ENCODE peak calls at places on chromosome 17, in nine cellular contexts. X, T, J, R, Z, P, N, W and C are unnamed samples.

GRCh38 chr17:48484850-48485249 is 46.0 kb downstream of the HOXB1 start:
- DNase-seq in X (no peak), T (no peak), J (no peak), R (no peak), Z (no peak), P (no peak), N (no peak), W (no peak), C (no peak)

GRCh38 chr17:74759941-74760340 is 11.5 kb downstream of the NHERF1 start:
- DNase-seq in X (no peak), T (no peak), J (peak), R (no peak), Z (no peak), P (no peak), N (no peak), W (no peak), C (no peak)

GRCh38 chr17:73613271-73613941 is 30.8 kb downstream of the SDK2 start:
- DNase-seq in X (no peak), T (no peak), J (no peak), R (no peak), Z (no peak), P (no peak), N (no peak), W (no peak), C (no peak)

GRCh38 chr17:73052923-73053322 is 39.6 kb downstream of the SLC39A11 start:
- DNase-seq in X (no peak), T (no peak), J (no peak), R (no peak), Z (no peak), P (no peak), N (no peak), W (no peak), C (no peak)

GRCh38 chr17:3980381-3980975 is 16.2 kb upstream of the ATP2A3 start:
- DNase-seq in X (no peak), T (no peak), J (no peak), R (no peak), Z (peak), P (no peak), N (no peak), W (no peak), C (no peak)

GRCh38 chr17:3959295-3959899 is 4.8 kb downstream of the ATP2A3 start:
- DNase-seq in X (no peak), T (no peak), J (peak), R (no peak), Z (no peak), P (no peak), N (no peak), W (no peak), C (no peak)

GRCh38 chr17:79991924-79992656 is 43.6 kb downstream of the TBC1D16 start:
- DNase-seq in X (peak), T (no peak), J (no peak), R (no peak), Z (peak), P (no peak), N (no peak), W (peak), C (no peak)

GRCh38 chr17:83192161-83192788 is 112.9 kb downstream of the METRNL start:
- DNase-seq in X (no peak), T (peak), J (peak), R (no peak), Z (peak), P (no peak), N (peak), W (peak), C (no peak)

GRCh38 chr17:17691468-17692263 is 10.4 kb downstream of the RAI1 start:
- DNase-seq in X (peak), T (no peak), J (peak), R (no peak), Z (no peak), P (peak), N (no peak), W (no peak), C (peak)

GRCh38 chr17:51660266-51660665 is 399.9 kb downstream of the UTP18 start:
- DNase-seq in X (no peak), T (no peak), J (no peak), R (no peak), Z (no peak), P (no peak), N (no peak), W (no peak), C (no peak)

GRCh38 chr17:75869282-75870141 is 8.9 kb downstream of the TRIM47 start:
- DNase-seq in X (peak), T (peak), J (no peak), R (no peak), Z (peak), P (no peak), N (no peak), W (no peak), C (no peak)

GRCh38 chr17:73725794-73726193 is 81.5 kb upstream of the SDK2 start:
- DNase-seq in X (no peak), T (no peak), J (no peak), R (no peak), Z (no peak), P (no peak), N (no peak), W (no peak), C (no peak)

GRCh38 chr17:51428668-51429486 is 168.5 kb downstream of the UTP18 start:
- DNase-seq in X (no peak), T (no peak), J (no peak), R (no peak), Z (no peak), P (no peak), N (no peak), W (no peak), C (no peak)

GRCh38 chr17:76720941-76721340 is 5.5 kb downstream of the JMJD6 start:
- DNase-seq in X (no peak), T (no peak), J (no peak), R (no peak), Z (no peak), P (no peak), N (no peak), W (no peak), C (no peak)

GRCh38 chr17:58513913-58514794 is at the start of gene MTMR4:
- DNase-seq in X (peak), T (peak), J (peak), R (peak), Z (peak), P (peak), N (no peak), W (peak), C (peak)

GRCh38 chr17:46917041-46917440 is 5.9 kb upstream of the GOSR2 start:
- DNase-seq in X (no peak), T (no peak), J (no peak), R (no peak), Z (no peak), P (no peak), N (no peak), W (no peak), C (no peak)

GRCh38 chr17:73770115-73770848 is 126.0 kb upstream of the SDK2 start:
- DNase-seq in X (peak), T (peak), J (peak), R (no peak), Z (peak), P (no peak), N (peak), W (peak), C (no peak)

GRCh38 chr17:846901-847777 is 65.0 kb downstream of the MRM3 start:
- DNase-seq in X (no peak), T (no peak), J (peak), R (no peak), Z (no peak), P (no peak), N (no peak), W (no peak), C (no peak)

GRCh38 chr17:77076046-77076882 is 64.5 kb upstream of the SEC14L1 start:
- DNase-seq in X (no peak), T (no peak), J (no peak), R (no peak), Z (no peak), P (no peak), N (no peak), W (no peak), C (no peak)

GRCh38 chr17:61867033-61867432 is 3.7 kb upstream of the BRIP1 start:
- DNase-seq in X (no peak), T (no peak), J (no peak), R (no peak), Z (no peak), P (no peak), N (no peak), W (no peak), C (no peak)

GRCh38 chr17:66255112-66255511 is 25.9 kb upstream of the APOH start:
- DNase-seq in X (no peak), T (peak), J (peak), R (peak), Z (no peak), P (peak), N (no peak), W (no peak), C (peak)

GRCh38 chr17:74728702-74729075 is 8.4 kb upstream of the RAB37 start:
- DNase-seq in X (no peak), T (no peak), J (no peak), R (no peak), Z (no peak), P (no peak), N (no peak), W (no peak), C (no peak)

GRCh38 chr17:63452091-63452978 is 6.2 kb upstream of the CYB561 start:
- DNase-seq in X (no peak), T (no peak), J (no peak), R (no peak), Z (no peak), P (no peak), N (no peak), W (no peak), C (no peak)

GRCh38 chr17:68420065-68420847 is 37.0 kb downstream of the WIPI1 start:
- DNase-seq in X (no peak), T (no peak), J (no peak), R (no peak), Z (no peak), P (no peak), N (no peak), W (no peak), C (no peak)

GRCh38 chr17:36667922-36668321 is 66.5 kb downstream of the MRM1 start:
- DNase-seq in X (no peak), T (no peak), J (no peak), R (no peak), Z (no peak), P (no peak), N (no peak), W (no peak), C (no peak)

GRCh38 chr17:2107506-2107905 is 52.6 kb downstream of the HIC1 start:
- DNase-seq in X (no peak), T (no peak), J (no peak), R (no peak), Z (no peak), P (no peak), N (no peak), W (no peak), C (no peak)

GRCh38 chr17:410674-411401 is 58.2 kb upstream of the RPH3AL start:
- DNase-seq in X (no peak), T (no peak), J (no peak), R (no peak), Z (no peak), P (no peak), N (no peak), W (peak), C (no peak)

GRCh38 chr17:75922173-75922961 is 17.7 kb upstream of the MRPL38 start:
- DNase-seq in X (no peak), T (no peak), J (no peak), R (no peak), Z (no peak), P (no peak), N (no peak), W (no peak), C (no peak)

GRCh38 chr17:3558603-3559269 is 1.1 kb upstream of the TRPV3 start:
- DNase-seq in X (no peak), T (no peak), J (no peak), R (no peak), Z (no peak), P (peak), N (no peak), W (no peak), C (peak)

GRCh38 chr17:57164814-57165213 is 79.8 kb downstream of the AKAP1 start:
- DNase-seq in X (no peak), T (no peak), J (no peak), R (no peak), Z (no peak), P (no peak), N (no peak), W (no peak), C (no peak)

GRCh38 chr17:39755550-39756375 is 18.0 kb downstream of the GRB7 start:
- DNase-seq in X (no peak), T (no peak), J (no peak), R (no peak), Z (no peak), P (peak), N (no peak), W (no peak), C (peak)

GRCh38 chr17:34624767-34625389 is 45.5 kb downstream of the TMEM132E start:
- DNase-seq in X (no peak), T (no peak), J (no peak), R (no peak), Z (no peak), P (no peak), N (no peak), W (no peak), C (no peak)

GRCh38 chr17:67223924-67224323 is 21.1 kb downstream of the HELZ start:
- DNase-seq in X (no peak), T (no peak), J (no peak), R (no peak), Z (no peak), P (no peak), N (no peak), W (no peak), C (no peak)

GRCh38 chr17:8062435-8062806 is 23.6 kb downstream of the ALOX15B start:
- DNase-seq in X (no peak), T (no peak), J (no peak), R (no peak), Z (no peak), P (no peak), N (no peak), W (no peak), C (no peak)

GRCh38 chr17:29585080-29585751 is 4.2 kb downstream of the GIT1 start:
- DNase-seq in X (peak), T (no peak), J (no peak), R (peak), Z (peak), P (no peak), N (no peak), W (no peak), C (peak)
- TF ChIP-seq CTCF in X (no peak), T (no peak), J (no peak), R (no peak), Z (no peak), P (peak), N (peak), W (no peak), C (peak)

DNA sequence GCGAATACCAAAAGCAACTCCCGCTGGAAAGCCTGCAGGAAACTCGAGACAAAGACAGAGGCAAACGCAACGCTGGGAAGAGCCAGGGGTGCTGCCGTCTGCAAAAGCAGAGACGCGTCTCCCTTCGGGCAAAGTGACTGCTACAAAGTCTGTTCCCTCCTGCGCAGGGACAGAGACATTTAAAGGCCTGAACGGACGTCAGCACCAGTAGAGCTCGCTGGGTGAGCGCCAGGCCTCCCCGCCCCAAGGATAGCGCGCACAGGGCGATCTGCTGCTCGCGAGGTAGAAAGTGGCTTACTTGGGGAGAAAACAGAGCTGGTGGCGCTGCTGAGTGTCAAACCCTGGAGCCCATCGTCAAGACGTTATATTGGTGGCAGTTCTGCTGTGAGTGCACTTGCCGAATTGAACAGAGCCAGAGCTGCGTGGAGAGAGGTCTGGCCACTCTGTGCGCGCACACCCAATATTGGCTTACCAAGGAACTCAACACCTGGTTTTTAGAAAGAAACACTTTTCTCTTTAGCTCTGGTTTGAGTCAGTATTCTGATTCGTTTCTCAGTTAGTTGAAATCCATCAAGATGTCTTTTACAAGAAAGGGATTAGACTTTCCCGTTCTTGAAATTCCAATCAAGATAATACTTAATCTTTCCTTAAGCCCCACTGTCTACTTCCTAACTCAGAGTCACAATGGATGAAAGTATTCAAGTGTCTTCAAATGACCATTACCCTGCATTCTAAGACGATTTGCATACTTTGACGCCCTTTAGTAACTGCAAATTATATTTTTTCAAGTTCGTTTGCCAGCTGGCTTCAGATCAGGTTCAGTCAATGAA is 190.1 kb downstream of the USP22 start:
- DNase-seq in X (peak), T (no peak), J (no peak), R (peak), Z (peak), P (no peak), N (no peak), W (peak), C (no peak)
- TF ChIP-seq CTCF in X (no peak), T (no peak), J (no peak), R (no peak), Z (peak), P (no peak), N (no peak), W (no peak), C (no peak)

GRCh38 chr17:54754560-54754959 is 146.1 kb upstream of the TOM1L1 start:
- DNase-seq in X (no peak), T (no peak), J (no peak), R (peak), Z (no peak), P (peak), N (no peak), W (no peak), C (peak)
- TF ChIP-seq CTCF in X (no peak), T (no peak), J (peak), R (peak), Z (no peak), P (no peak), N (no peak), W (no peak), C (no peak)

DNA sequence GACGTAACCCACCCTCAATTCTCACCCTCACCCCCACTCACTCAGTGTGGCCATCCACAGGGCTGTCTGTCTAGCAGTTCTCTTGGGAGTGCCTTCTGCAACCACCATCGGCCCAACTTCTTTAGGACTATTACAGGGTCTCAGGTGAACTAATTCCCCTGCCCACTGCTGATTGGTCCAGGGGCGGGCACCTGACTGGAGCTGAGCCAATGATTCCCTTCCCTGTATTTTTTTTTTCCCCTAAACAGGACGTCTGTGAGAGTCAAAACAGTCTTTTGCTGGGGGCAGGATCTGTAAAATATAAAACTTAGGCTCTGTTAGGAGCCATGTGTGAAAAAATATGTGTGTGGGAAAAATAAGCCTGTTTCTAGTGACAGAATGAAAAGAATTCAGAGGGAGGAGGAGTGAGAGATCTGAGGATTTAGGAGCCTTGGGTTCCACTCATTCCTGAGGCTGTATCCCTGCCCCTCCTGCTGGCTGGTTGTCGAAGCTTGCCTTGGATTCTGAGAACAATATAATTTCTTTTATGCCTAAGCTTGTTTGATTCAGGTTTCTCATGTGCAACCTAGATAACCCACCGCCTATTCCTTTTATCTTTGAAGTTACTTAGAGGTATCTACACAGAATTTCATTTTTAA is 115.0 kb downstream of the SPACA3 start:
- DNase-seq in X (no peak), T (no peak), J (no peak), R (no peak), Z (no peak), P (no peak), N (peak), W (no peak), C (no peak)
- TF ChIP-seq CTCF in X (no peak), T (no peak), J (no peak), R (no peak), Z (no peak), P (no peak), N (no peak), W (no peak), C (no peak)

DNA sequence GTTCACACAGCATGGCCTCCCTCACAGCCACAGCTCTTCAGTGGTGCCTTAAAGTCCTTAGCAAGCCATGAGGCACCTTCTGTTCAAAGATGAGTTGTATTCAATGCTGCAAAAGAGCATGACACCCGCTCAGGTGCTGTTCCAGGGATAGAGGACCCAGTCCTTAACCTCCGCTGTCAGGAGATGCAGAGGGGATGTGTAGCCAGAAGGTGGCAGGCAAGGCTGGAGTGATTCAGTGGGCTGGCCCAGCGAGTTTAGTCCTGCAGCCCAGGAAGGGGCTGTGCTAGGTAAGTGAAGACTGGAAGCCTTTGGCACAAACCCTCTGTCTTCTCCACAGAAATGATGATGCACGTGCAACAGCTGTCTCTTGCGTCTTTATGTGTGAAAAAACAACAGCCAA is 25.0 kb upstream of the ADAM11 start:
- DNase-seq in X (no peak), T (no peak), J (no peak), R (peak), Z (peak), P (no peak), N (no peak), W (no peak), C (no peak)
- TF ChIP-seq CTCF in X (peak), T (no peak), J (no peak), R (no peak), Z (no peak), P (no peak), N (peak), W (no peak), C (peak)

GRCh38 chr17:42553866-42554249 is 1.1 kb downstream of the HSD17B1 start:
- DNase-seq in X (no peak), T (no peak), J (peak), R (no peak), Z (no peak), P (no peak), N (no peak), W (peak), C (no peak)
- TF ChIP-seq CTCF in X (no peak), T (no peak), J (no peak), R (no peak), Z (no peak), P (no peak), N (no peak), W (no peak), C (no peak)